ENCODE peak calls at places on chromosome 19, in five cellular contexts. U, C, W, O and P are unnamed samples.

GRCh38 chr19:44587863-44588752 is 25.3 kb upstream of the IGSF23 start:
- DNase-seq in C (peak), U (no peak), W (peak), O (peak), P (no peak)

GRCh38 chr19:6801397-6802086 is 29.0 kb downstream of the VAV1 start:
- DNase-seq in U (peak), W (no peak), O (peak), C (no peak), P (peak)

GRCh38 chr19:9010693-9011092 is 484 bp upstream of the MUC16 start:
- DNase-seq in C (no peak), O (no peak), U (no peak), W (no peak), P (no peak)

GRCh38 chr19:42076375-42076944 is 494 bp downstream of the ZNF574 start:
- DNase-seq in U (no peak), C (no peak), W (no peak), O (no peak), P (no peak)

GRCh38 chr19:38004100-38004504 is 97.1 kb downstream of the SIPA1L3 start:
- DNase-seq in U (no peak), C (peak), O (no peak), W (peak), P (no peak)

GRCh38 chr19:55601127-55601526 is 1.0 kb downstream of the ZNF524 start:
- DNase-seq in U (no peak), C (no peak), O (no peak), W (no peak), P (no peak)

GRCh38 chr19:54188224-54188871 is 1.0 kb downstream of the MBOAT7 start:
- DNase-seq in C (peak), W (peak), U (no peak), O (peak), P (no peak)

GRCh38 chr19:30670562-30671513 is 298.7 kb downstream of the ZNF536 start:
- DNase-seq in U (no peak), O (no peak), C (no peak), W (no peak), P (no peak)

GRCh38 chr19:11737964-11738745 is 591 bp downstream of the ZNF823 start:
- DNase-seq in W (peak), O (peak), U (peak), C (peak), P (peak)

GRCh38 chr19:50777830-50778303 is 7.6 kb downstream of the GPR32 start:
- DNase-seq in O (no peak), U (peak), C (peak), W (no peak), P (no peak)

GRCh38 chr19:5338661-5339469 is 1.7 kb downstream of the PTPRS start:
- DNase-seq in C (no peak), W (no peak), O (no peak), U (peak), P (no peak)

GRCh38 chr19:23203841-23204344 is 46.3 kb downstream of the ZNF724 start:
- DNase-seq in O (no peak), W (no peak), U (no peak), C (no peak), P (no peak)

GRCh38 chr19:49441210-49441959 is at the start of gene SLC17A7:
- DNase-seq in W (no peak), O (peak), U (peak), C (no peak), P (no peak)

GRCh38 chr19:19653597-19654147 is 9.8 kb downstream of the ATP13A1 start:
- DNase-seq in U (no peak), C (no peak), O (no peak), W (no peak), P (no peak)

GRCh38 chr19:4380254-4380727 is 20.1 kb downstream of the SH3GL1 start:
- DNase-seq in O (peak), U (no peak), C (peak), W (no peak), P (peak)

GRCh38 chr19:54465367-54466109 is 2.0 kb upstream of the LENG9 start:
- DNase-seq in C (no peak), U (no peak), W (no peak), O (no peak), P (no peak)

GRCh38 chr19:36081894-36082293 is 27.2 kb downstream of the WDR62 start:
- DNase-seq in C (peak), U (no peak), O (no peak), W (no peak), P (no peak)

GRCh38 chr19:54517483-54517882 is 14.9 kb downstream of the LAIR2 start:
- DNase-seq in U (peak), C (peak), O (peak), W (no peak), P (peak)

GRCh38 chr19:31039151-31039550 is 310.1 kb downstream of the TSHZ3 start:
- DNase-seq in W (no peak), O (no peak), U (no peak), C (no peak), P (no peak)

GRCh38 chr19:2478756-2479555 is 3.0 kb downstream of the GADD45B start:
- DNase-seq in U (no peak), W (peak), C (peak), O (peak), P (peak)

GRCh38 chr19:1223018-1223855 is 14.6 kb downstream of the CBARP start:
- DNase-seq in O (peak), U (no peak), W (peak), C (peak), P (no peak)

GRCh38 chr19:39557791-39558622 is 18.0 kb upstream of the EID2 start:
- DNase-seq in C (no peak), W (no peak), U (peak), O (peak), P (no peak)

GRCh38 chr19:10501971-10502523 is 1.1 kb downstream of the KEAP1 start:
- DNase-seq in O (peak), U (peak), C (peak), W (peak), P (no peak)

GRCh38 chr19:35868172-35868822 is at the start of gene APLP1:
- DNase-seq in U (peak), W (peak), C (peak), O (peak), P (peak)

GRCh38 chr19:13083627-13084026 is 19.0 kb downstream of the LYL1 start:
- DNase-seq in O (no peak), U (no peak), W (no peak), C (no peak), P (no peak)

GRCh38 chr19:39167461-39168257 is 29.1 kb upstream of the NCCRP1 start:
- DNase-seq in C (no peak), O (no peak), W (no peak), U (no peak), P (no peak)

GRCh38 chr19:51777570-51778460 is 16.8 kb downstream of the FPR2 start:
- DNase-seq in U (peak), W (peak), O (peak), C (peak), P (peak)

GRCh38 chr19:47209323-47210179 is 21.4 kb downstream of the BBC3 start:
- DNase-seq in U (no peak), W (no peak), C (peak), O (no peak), P (no peak)

GRCh38 chr19:1904385-1905070 is 671 bp upstream of the ADAT3 start:
- DNase-seq in W (no peak), C (no peak), O (peak), U (peak), P (no peak)